ENCODE peak calls at places on chromosomes 3 and 15, in eight cellular contexts. M is activated T-cell treated with anti-CD3 and anti-CD28 coated beads for 48 hours, S is cardiac muscle cell, X is Calu3, Q is foreskin fibroblast, G is amniotic epithelial cell, H is GM12865, E is H54. K is an unnamed sample.

GRCh38 chr15:55319537-55320325 is 709 bp downstream of the PIGB start:
- DNase-seq in S (peak), Q (peak), X (no peak), G (no peak), E (no peak), M (no peak), H (peak), K (peak)

GRCh38 chr15:93694038-93694437 is 537.3 kb upstream of the MCTP2 start:
- DNase-seq in M (no peak), S (no peak), X (no peak), G (no peak), H (no peak), Q (no peak), E (no peak), K (no peak)

GRCh38 chr3:102037791-102038190 is 188.5 kb downstream of the NFKBIZ start:
- DNase-seq in X (no peak), M (no peak), E (no peak), S (no peak), H (no peak), G (no peak), Q (no peak), K (no peak)

GRCh38 chr3:32960404-32961160 is 9.1 kb downstream of the CCR4 start:
- DNase-seq in Q (no peak), M (no peak), G (no peak), S (no peak), E (no peak), H (peak), X (no peak), K (no peak)

GRCh38 chr3:197024881-197025735 is 4.5 kb downstream of the MELTF start:
- DNase-seq in X (no peak), H (peak), G (no peak), S (no peak), M (no peak), E (no peak), Q (no peak), K (peak)

GRCh38 chr3:129226374-129226773 is 23.0 kb upstream of the COPG1 start:
- DNase-seq in G (peak), Q (peak), S (peak), X (peak), E (peak), H (no peak), M (no peak), K (no peak)

GRCh38 chr3:82163907-82164520 is 402.6 kb upstream of the GBE1 start:
- DNase-seq in X (no peak), G (peak), Q (no peak), M (no peak), S (peak), H (peak), E (no peak), K (no peak)

GRCh38 chr15:26759991-26760390 is 12.9 kb downstream of the GABRB3 start:
- DNase-seq in H (no peak), E (no peak), X (no peak), S (no peak), M (no peak), G (no peak), Q (no peak), K (no peak)

GRCh38 chr15:30985081-30985531 is 6.3 kb downstream of the MTMR10 start:
- DNase-seq in G (peak), H (no peak), E (no peak), S (peak), X (no peak), M (no peak), Q (peak), K (no peak)

GRCh38 chr3:54079314-54079713 is 43.0 kb upstream of the CACNA2D3 start:
- DNase-seq in Q (no peak), G (no peak), E (no peak), X (no peak), S (no peak), M (no peak), H (no peak), K (no peak)

GRCh38 chr3:151300554-151300953 is 16.1 kb downstream of the GPR87 start:
- DNase-seq in H (no peak), Q (no peak), S (no peak), G (no peak), E (no peak), M (no peak), X (no peak), K (no peak)